ENCODE peak calls at places on chromosome 5, in seven cellular contexts. L is SW480; Y is mucosa of descending colon; S is stimulated activated CD8-positive, alpha-beta memory T cell treated with anti-CD3 and anti-CD28 coated beads, Interleukin-4, amount 100 ng/mL, for 24 hours; H is GM03348; D is H54; I is GM19239. R is an unnamed sample.

GRCh38 chr5:156402387-156402921 is 75.5 kb downstream of the SGCD start:
- DNase-seq in L (no peak), Y (peak), S (no peak), H (no peak), D (no peak), I (peak), R (peak)

GRCh38 chr5:95864944-95865504 is 42.5 kb upstream of the GLRX start:
- DNase-seq in L (no peak), Y (peak), S (no peak), H (no peak), D (no peak), I (no peak), R (no peak)

GRCh38 chr5:56050566-56051292 is 56.0 kb upstream of the IL6ST start:
- DNase-seq in L (no peak), Y (no peak), S (no peak), H (no peak), D (no peak), I (no peak), R (peak)

GRCh38 chr5:59724482-59725392 is 168.8 kb downstream of the PDE4D start:
- DNase-seq in L (peak), Y (peak), S (no peak), H (peak), D (peak), I (peak), R (peak)

GRCh38 chr5:82104872-82105271 is 133.0 kb downstream of the ATG10 start:
- DNase-seq in L (no peak), Y (no peak), S (no peak), H (no peak), D (no peak), I (no peak), R (no peak)

GRCh38 chr5:135449608-135450007 is 2.5 kb upstream of the DCANP1 start:
- DNase-seq in L (no peak), Y (no peak), S (no peak), H (no peak), D (no peak), I (no peak), R (no peak)

GRCh38 chr5:141637693-141638419 is 1.1 kb downstream of the RELL2 start:
- DNase-seq in L (peak), Y (peak), S (peak), H (peak), D (no peak), I (peak), R (peak)

GRCh38 chr5:176151286-176151685 is 86.9 kb upstream of the SIMC1 start:
- DNase-seq in L (no peak), Y (no peak), S (no peak), H (no peak), D (no peak), I (no peak), R (no peak)

GRCh38 chr5:174191076-174191475 is 145.6 kb downstream of the NSG2 start:
- DNase-seq in L (no peak), Y (no peak), S (no peak), H (no peak), D (no peak), I (no peak), R (no peak)

GRCh38 chr5:116759860-116760644 is 185.4 kb upstream of the SEMA6A start:
- DNase-seq in L (no peak), Y (no peak), S (no peak), H (no peak), D (no peak), I (no peak), R (no peak)

GRCh38 chr5:157366741-157367684 is 93.0 kb upstream of the NIPAL4 start:
- DNase-seq in L (peak), Y (no peak), S (no peak), H (peak), D (peak), I (no peak), R (no peak)

GRCh38 chr5:14728109-14728938 is 63.8 kb downstream of the OTULIN start:
- DNase-seq in L (peak), Y (peak), S (no peak), H (no peak), D (no peak), I (no peak), R (no peak)

GRCh38 chr5:16505904-16506303 is 40.3 kb upstream of the ZNF622 start:
- DNase-seq in L (no peak), Y (no peak), S (no peak), H (no peak), D (no peak), I (no peak), R (no peak)

GRCh38 chr5:51382759-51383493 is at the start of gene ISL1:
- DNase-seq in L (peak), Y (peak), S (no peak), H (peak), D (no peak), I (no peak), R (no peak)

GRCh38 chr5:54870251-54870650 is 115.1 kb downstream of the ESM1 start:
- DNase-seq in L (no peak), Y (no peak), S (no peak), H (no peak), D (no peak), I (no peak), R (no peak)

GRCh38 chr5:167699434-167699833 is 592.0 kb upstream of the WWC1 start:
- DNase-seq in L (peak), Y (no peak), S (no peak), H (peak), D (peak), I (no peak), R (no peak)